ENCODE peak calls at places on chromosomes 1 and 21, in five cellular contexts. F is ovary, G is IMR-90, Q is pancreas, N is hepatocyte. V is an unnamed sample. For H3K27me3 and H3K36me3, the result is how much of the 10 kb centered on the place peaks cover.

GRCh38 chr1:31666290-31666963 is 21.8 kb upstream of the PEF1 start:
- DNase-seq in F (no peak), G (peak), Q (no peak), N (peak), V (peak)

GRCh38 chr1:33931115-33931475 is 67.2 kb downstream of the HMGB4 start:
- DNase-seq in F (no peak), G (no peak), Q (no peak), N (no peak), V (no peak)

GRCh38 chr1:25875154-25875855 is at the start of gene PAQR7:
- DNase-seq in F (peak), G (peak), Q (peak), N (peak), V (peak)

GRCh38 chr21:32861871-32862270 is 90.3 kb upstream of the PAXBP1 start:
- DNase-seq in F (no peak), G (no peak), Q (no peak), N (no peak), V (no peak)

GRCh38 chr1:196690582-196690981 is 38.7 kb downstream of the CFH start:
- DNase-seq in F (no peak), G (no peak), Q (no peak), N (no peak), V (no peak)

GRCh38 chr1:21260405-21261129 is 29.7 kb downstream of the ECE1 start:
- DNase-seq in F (no peak), G (no peak), Q (no peak), N (no peak), V (no peak)

GRCh38 chr1:39927538-39927937 is 25.8 kb upstream of the MYCL start:
- DNase-seq in F (no peak), G (no peak), Q (no peak), N (no peak), V (no peak)

GRCh38 chr1:228830185-228830953 is 95.1 kb downstream of the RHOU start:
- DNase-seq in F (no peak), G (no peak), Q (peak), N (peak), V (peak)

GRCh38 chr1:156448134-156448967 is 52.2 kb downstream of the MEF2D start:
- DNase-seq in F (no peak), G (no peak), Q (no peak), N (no peak), V (no peak)
- H3K4me3 ChIP-seq in F (no peak), G (no peak), Q (no peak), N (no peak), V (no peak)

DNA sequence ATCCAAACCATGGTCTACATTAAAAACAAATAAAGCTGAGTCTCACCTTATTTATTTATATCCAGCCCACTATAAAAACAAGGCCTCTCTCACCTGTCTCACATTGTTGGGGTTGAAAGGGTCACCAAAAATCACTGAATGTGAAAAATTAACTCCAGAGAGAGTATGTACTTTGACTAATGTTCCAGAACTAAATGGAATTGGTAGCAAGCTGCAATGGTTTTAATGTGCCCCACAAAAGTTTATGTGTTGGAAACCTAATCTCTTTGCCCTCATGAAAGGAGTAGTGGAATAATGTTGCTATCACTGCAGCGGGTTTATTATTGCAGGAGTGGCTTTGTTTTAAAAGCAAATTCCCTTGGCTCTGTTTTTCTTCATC is 230.3 kb downstream of the LTN1 start:
- DNase-seq in F (no peak), G (no peak), Q (no peak), N (no peak), V (no peak)
- H3K27me3 ChIP-seq in F (under half), G (under half), Q (under half), N (under half), V (under half)

GRCh38 chr1:201791775-201792166 is 37.2 kb upstream of the IPO9 start:
- DNase-seq in F (peak), G (peak), Q (no peak), N (peak), V (no peak)
- H3K36me3 ChIP-seq in F (under half), G (half or more), Q (under half), N (under half), V (under half)

DNA sequence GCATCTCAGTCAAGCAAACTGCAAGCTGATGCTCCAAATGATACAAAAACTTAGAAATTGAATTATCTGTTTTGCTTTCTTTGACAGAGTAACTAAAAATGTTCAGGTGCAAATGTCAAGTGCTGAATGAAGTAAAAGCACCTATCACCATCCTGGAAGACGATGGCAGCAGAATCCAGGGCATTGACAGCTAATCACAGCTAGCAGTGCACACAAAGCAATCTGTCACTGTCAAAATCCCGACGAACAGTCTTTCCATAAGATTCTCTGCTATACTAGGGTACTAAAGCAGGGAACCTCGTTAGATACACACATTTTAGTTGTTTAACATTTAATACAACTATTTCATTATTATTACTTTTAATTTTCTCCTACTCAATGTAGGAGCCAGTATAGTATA is 233.3 kb downstream of the BRINP3 start:
- DNase-seq in F (no peak), G (no peak), Q (no peak), N (no peak), V (no peak)
- H3K4me3 ChIP-seq in F (no peak), G (no peak), Q (no peak), N (no peak), V (no peak)

GRCh38 chr1:205346956-205347574 is 9.7 kb downstream of the KLHDC8A start:
- DNase-seq in F (no peak), G (no peak), Q (no peak), N (no peak), V (no peak)
- H3K27me3 ChIP-seq in F (under half), G (half or more), Q (under half), N (half or more), V (under half)

GRCh38 chr1:169849346-169850022 is 44.2 kb downstream of the SCYL3 start:
- DNase-seq in F (no peak), G (no peak), Q (no peak), N (no peak), V (no peak)

DNA sequence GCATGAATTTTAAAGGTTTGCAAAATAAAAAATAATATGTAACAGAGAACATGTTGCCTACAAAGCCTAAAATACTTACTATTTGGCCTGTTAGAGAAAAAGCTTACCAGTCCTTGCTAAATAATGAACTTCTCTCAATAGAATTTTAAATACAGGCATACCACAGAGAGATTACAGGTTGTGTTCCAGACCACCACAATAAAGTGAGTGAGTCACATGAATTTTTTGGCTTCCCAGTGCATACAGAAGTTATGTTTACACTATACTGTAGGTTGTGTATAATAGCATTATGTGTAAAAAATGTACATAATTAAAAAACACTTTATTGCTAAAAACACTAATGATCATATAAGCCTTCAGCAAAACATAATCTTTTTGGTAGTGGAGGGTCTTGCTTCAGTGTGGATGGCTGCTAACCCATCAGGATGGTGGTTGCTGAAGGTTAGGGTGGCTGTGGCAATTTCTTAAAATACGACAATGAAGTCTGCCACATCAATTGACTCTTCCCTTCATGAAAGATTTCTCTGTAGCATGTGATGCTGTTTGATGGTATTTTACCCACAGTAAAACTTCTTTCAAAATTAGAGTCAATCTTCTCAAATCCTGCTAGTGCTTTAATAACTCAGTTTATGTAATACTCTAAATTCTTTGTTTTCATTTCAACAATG is 48.6 kb downstream of the SCYL3 start:
- DNase-seq in F (no peak), G (peak), Q (no peak), N (no peak), V (no peak)
- H3K36me3 ChIP-seq in F (under half), G (under half), Q (under half), N (under half), V (half or more)